ENCODE peak calls at places on chromosomes 6 and 20, in six cellular contexts. G is cardiac muscle cell, D is A549, L is lower lobe of right lung, F is AG04450, I is trophoblast cell. N is an unnamed sample.

GRCh38 chr6:74976026-74976425 is 229.8 kb downstream of the COL12A1 start:
- DNase-seq in I (no peak), G (no peak), D (no peak), L (no peak), F (no peak), N (peak)

GRCh38 chr6:110530671-110531070 is 54.3 kb upstream of the SLC22A16 start:
- DNase-seq in I (no peak), L (no peak), D (no peak), F (no peak), G (no peak), N (no peak)

GRCh38 chr20:46157625-46158024 is 39.5 kb downstream of the CD40 start:
- DNase-seq in F (no peak), L (no peak), G (no peak), D (no peak), I (no peak), N (no peak)

GRCh38 chr6:41970436-41970846 is 28.8 kb upstream of the CCND3 start:
- DNase-seq in D (peak), L (peak), I (no peak), G (no peak), F (no peak), N (no peak)

GRCh38 chr6:84554069-84554468 is 210.3 kb downstream of the TBX18 start:
- DNase-seq in G (no peak), L (no peak), D (no peak), F (no peak), I (no peak), N (no peak)

GRCh38 chr6:119627908-119628669 is 278.5 kb upstream of the MAN1A1 start:
- DNase-seq in I (no peak), F (no peak), G (no peak), D (no peak), L (no peak), N (no peak)

GRCh38 chr6:169169375-169169774 is 84.3 kb downstream of the THBS2 start:
- DNase-seq in G (no peak), I (no peak), D (no peak), L (no peak), F (no peak), N (peak)

GRCh38 chr6:75204959-75205775 is 686 bp downstream of the COL12A1 start:
- DNase-seq in G (peak), L (peak), I (peak), D (peak), F (peak), N (no peak)

GRCh38 chr6:33314515-33314942 is 651 bp upstream of the TAPBP start:
- DNase-seq in L (peak), I (peak), D (peak), F (no peak), G (no peak), N (no peak)

GRCh38 chr6:154457046-154457713 is 53.3 kb downstream of the CNKSR3 start:
- DNase-seq in F (no peak), G (no peak), L (no peak), D (no peak), I (no peak), N (no peak)

GRCh38 chr20:56809668-56810067 is 180.6 kb downstream of the TFAP2C start:
- DNase-seq in D (no peak), L (no peak), F (no peak), G (no peak), I (peak), N (no peak)

GRCh38 chr6:24821860-24822444 is 23.2 kb upstream of the ARMH2 start:
- DNase-seq in F (no peak), L (no peak), G (no peak), I (no peak), D (no peak), N (no peak)

GRCh38 chr20:52166150-52166549 is 25.4 kb downstream of the ZFP64 start:
- DNase-seq in I (no peak), F (no peak), G (no peak), L (no peak), D (no peak), N (no peak)

GRCh38 chr6:116447496-116448011 is 13.6 kb upstream of the CALHM6 start:
- DNase-seq in G (no peak), L (no peak), F (peak), D (no peak), I (peak), N (peak)

GRCh38 chr6:156601156-156601820 is 175.9 kb upstream of the ARID1B start:
- DNase-seq in I (no peak), D (no peak), G (no peak), F (no peak), L (no peak), N (no peak)

GRCh38 chr6:75437451-75438185 is 56.0 kb downstream of the FILIP1 start:
- DNase-seq in I (no peak), D (no peak), L (no peak), F (no peak), G (no peak), N (no peak)

GRCh38 chr20:38927902-38928578 is 1.8 kb downstream of the FAM83D start:
- DNase-seq in G (no peak), L (no peak), F (no peak), D (no peak), I (no peak), N (peak)

GRCh38 chr6:142942238-142942637 is 2.7 kb downstream of the HIVEP2 start:
- DNase-seq in D (no peak), L (no peak), I (no peak), F (no peak), G (no peak), N (no peak)

GRCh38 chr20:58938078-58938477 is 43.0 kb upstream of the NELFCD start:
- DNase-seq in G (no peak), L (no peak), I (no peak), F (no peak), D (no peak), N (no peak)

GRCh38 chr6:166810864-166811263 is 145.5 kb downstream of the RNASET2 start:
- DNase-seq in D (no peak), F (no peak), L (no peak), I (no peak), G (no peak), N (no peak)

GRCh38 chr6:39256294-39256693 is 27.0 kb upstream of the KCNK5 start:
- DNase-seq in I (no peak), G (no peak), D (no peak), L (no peak), F (no peak), N (no peak)

GRCh38 chr6:32137454-32137853 is 7.4 kb upstream of the FKBPL start:
- DNase-seq in L (no peak), G (no peak), D (no peak), F (no peak), I (no peak), N (no peak)

GRCh38 chr20:13333793-13334192 is 112.7 kb downstream of the ISM1 start:
- DNase-seq in D (no peak), I (no peak), L (no peak), F (no peak), G (no peak), N (no peak)

GRCh38 chr6:52352239-52353008 is 9.5 kb upstream of the PAQR8 start:
- DNase-seq in L (peak), G (no peak), F (peak), D (peak), I (peak), N (peak)

GRCh38 chr20:47576516-47577033 is 74.9 kb downstream of the NCOA3 start:
- DNase-seq in G (peak), D (peak), L (peak), I (no peak), F (peak), N (no peak)

GRCh38 chr6:1182722-1183521 is 129.0 kb upstream of the FOXQ1 start:
- DNase-seq in D (no peak), F (no peak), G (no peak), L (no peak), I (no peak), N (no peak)

GRCh38 chr6:731924-732323 is 39.0 kb upstream of the EXOC2 start:
- DNase-seq in F (no peak), D (no peak), G (no peak), I (no peak), L (no peak), N (no peak)

GRCh38 chr6:14498748-14499147 is 381.2 kb downstream of the CD83 start:
- DNase-seq in I (no peak), G (no peak), D (no peak), L (no peak), F (no peak), N (no peak)

GRCh38 chr6:150238294-150238693 is 95.5 kb downstream of the PPP1R14C start:
- DNase-seq in G (no peak), I (no peak), D (no peak), F (no peak), L (peak), N (no peak)

GRCh38 chr6:7781240-7781639 is 55.3 kb downstream of the BMP6 start:
- DNase-seq in D (no peak), I (no peak), G (no peak), L (no peak), F (no peak), N (no peak)

GRCh38 chr6:47527274-47527673 is 49.7 kb downstream of the CD2AP start:
- DNase-seq in I (no peak), L (no peak), F (no peak), D (no peak), G (no peak), N (no peak)

GRCh38 chr6:90004511-90004910 is 110.2 kb downstream of the GJA10 start:
- DNase-seq in I (no peak), L (no peak), G (no peak), F (no peak), D (no peak), N (no peak)

GRCh38 chr6:20352346-20352745 is 49.3 kb upstream of the E2F3 start:
- DNase-seq in D (no peak), L (no peak), I (no peak), G (no peak), F (no peak), N (no peak)

GRCh38 chr6:166947251-166947650 is 9.1 kb downstream of the RNASET2 start:
- DNase-seq in F (no peak), I (no peak), G (no peak), D (no peak), L (no peak), N (no peak)

GRCh38 chr6:105954148-105954547 is 132.0 kb upstream of the PRDM1 start:
- DNase-seq in I (no peak), G (no peak), F (no peak), D (no peak), L (no peak), N (no peak)

GRCh38 chr6:109961666-109962065 is 16.4 kb upstream of the GPR6 start:
- DNase-seq in D (no peak), G (no peak), L (no peak), F (no peak), I (peak), N (no peak)

GRCh38 chr6:168280899-168281245 is 38.7 kb downstream of the DACT2 start:
- DNase-seq in G (no peak), I (no peak), F (no peak), L (no peak), D (no peak), N (no peak)

GRCh38 chr20:54064939-54065338 is 5.5 kb downstream of the BCAS1 start:
- DNase-seq in I (no peak), G (no peak), D (no peak), L (no peak), F (no peak), N (no peak)

GRCh38 chr6:2221724-2222274 is 23.6 kb downstream of the GMDS start:
- DNase-seq in D (no peak), I (no peak), F (no peak), G (no peak), L (no peak), N (no peak)

GRCh38 chr6:30655743-30656094 is 8.8 kb downstream of the C6orf136 start:
- DNase-seq in F (no peak), G (no peak), I (no peak), L (no peak), D (no peak), N (no peak)

GRCh38 chr6:30651143-30651542 is 4.2 kb downstream of the C6orf136 start:
- DNase-seq in G (no peak), L (no peak), D (no peak), F (no peak), I (no peak), N (no peak)

GRCh38 chr6:30657454-30657853 is 10.5 kb downstream of the C6orf136 start:
- DNase-seq in D (no peak), I (no peak), F (no peak), L (no peak), G (no peak), N (no peak)

GRCh38 chr6:30654798-30655742 is 8.1 kb downstream of the C6orf136 start:
- DNase-seq in G (no peak), L (no peak), D (no peak), F (no peak), I (no peak), N (no peak)

GRCh38 chr6:30656513-30656912 is 9.6 kb downstream of the C6orf136 start:
- DNase-seq in G (no peak), F (no peak), L (peak), I (no peak), D (no peak), N (no peak)
- H3K27ac ChIP-seq in G (no peak), F (peak), L (no peak), I (no peak), D (no peak), N (no peak)

DNA sequence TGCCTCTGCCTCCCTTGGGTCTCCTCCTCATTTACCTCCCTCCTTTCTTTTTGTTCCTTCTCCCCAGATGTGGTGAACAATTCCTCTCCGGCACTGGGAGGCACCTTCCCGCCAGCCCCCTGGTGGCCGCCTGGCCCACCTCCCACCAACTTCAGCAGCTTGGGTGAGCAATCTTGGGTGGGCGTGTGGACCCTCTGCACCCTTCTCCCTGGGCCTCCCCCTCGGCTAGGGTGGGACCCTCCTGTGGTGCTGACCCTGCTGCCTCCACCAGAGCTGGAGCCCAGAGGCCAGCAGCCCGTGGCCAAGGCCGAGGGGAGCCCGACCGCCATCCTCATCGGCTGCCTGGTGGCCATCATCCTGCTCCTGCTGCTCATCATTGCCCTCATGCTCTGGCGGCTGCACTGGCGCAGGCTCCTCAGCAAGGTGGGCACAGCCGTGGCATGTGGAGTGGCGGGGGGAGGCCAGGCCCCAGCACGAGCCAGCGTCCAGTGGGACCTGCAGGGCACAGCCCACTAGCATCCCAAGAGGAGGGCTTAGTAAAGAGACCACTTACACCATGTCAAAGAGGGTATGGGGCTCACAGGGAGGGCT is 8.8 kb downstream of the DDR1 start:
- DNase-seq in G (no peak), L (no peak), D (no peak), F (no peak), I (no peak), N (no peak)
- H3K27ac ChIP-seq in G (no peak), L (no peak), D (no peak), F (no peak), I (no peak), N (no peak)

GRCh38 chr6:12709116-12709515 is 7.5 kb upstream of the PHACTR1 start:
- DNase-seq in D (no peak), G (no peak), L (no peak), F (no peak), I (peak), N (no peak)

GRCh38 chr6:12715437-12715836 is 1.1 kb upstream of the PHACTR1 start:
- DNase-seq in I (no peak), L (no peak), G (no peak), D (no peak), F (no peak), N (no peak)

GRCh38 chr6:12714022-12714421 is 2.5 kb upstream of the PHACTR1 start:
- DNase-seq in I (no peak), G (no peak), F (no peak), L (no peak), D (no peak), N (no peak)

GRCh38 chr6:12704946-12705345 is 11.6 kb upstream of the PHACTR1 start:
- DNase-seq in F (no peak), I (no peak), L (no peak), D (no peak), G (no peak), N (no peak)

DNA sequence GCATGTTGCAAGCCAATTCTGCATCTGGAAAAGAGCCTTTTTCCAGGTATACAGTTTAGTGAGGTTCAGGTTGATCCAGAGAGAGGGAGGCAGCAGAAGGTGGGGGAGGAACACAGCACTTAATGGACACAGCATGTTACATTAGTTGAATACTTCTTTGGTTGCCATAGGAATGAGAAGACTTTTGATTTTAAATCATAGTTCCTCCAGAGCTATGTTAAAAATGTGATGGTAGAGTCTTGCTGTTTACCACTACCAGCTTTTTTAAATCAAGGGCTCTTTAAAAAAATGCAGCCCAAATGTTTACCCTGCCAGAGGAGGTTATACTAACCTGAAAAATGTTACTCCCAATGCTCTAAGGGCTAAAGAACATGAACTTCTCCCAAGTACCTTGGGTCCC is 7.0 kb upstream of the PHACTR1 start:
- DNase-seq in L (no peak), G (no peak), F (no peak), D (no peak), I (peak), N (no peak)
- H3K27ac ChIP-seq in L (no peak), G (no peak), F (no peak), D (no peak), I (no peak), N (no peak)

GRCh38 chr6:148698671-148699180 is 48.1 kb upstream of the UST start:
- DNase-seq in G (no peak), I (no peak), L (no peak), F (no peak), D (no peak), N (no peak)

GRCh38 chr6:148700713-148701392 is 46.0 kb upstream of the UST start:
- DNase-seq in G (no peak), D (peak), F (peak), I (no peak), L (no peak), N (no peak)

GRCh38 chr6:148700047-148700712 is 46.6 kb upstream of the UST start:
- DNase-seq in L (no peak), I (no peak), D (no peak), F (no peak), G (no peak), N (no peak)

GRCh38 chr6:148704539-148704938 is 42.3 kb upstream of the UST start:
- DNase-seq in F (no peak), L (no peak), G (no peak), I (no peak), D (no peak), N (no peak)

DNA sequence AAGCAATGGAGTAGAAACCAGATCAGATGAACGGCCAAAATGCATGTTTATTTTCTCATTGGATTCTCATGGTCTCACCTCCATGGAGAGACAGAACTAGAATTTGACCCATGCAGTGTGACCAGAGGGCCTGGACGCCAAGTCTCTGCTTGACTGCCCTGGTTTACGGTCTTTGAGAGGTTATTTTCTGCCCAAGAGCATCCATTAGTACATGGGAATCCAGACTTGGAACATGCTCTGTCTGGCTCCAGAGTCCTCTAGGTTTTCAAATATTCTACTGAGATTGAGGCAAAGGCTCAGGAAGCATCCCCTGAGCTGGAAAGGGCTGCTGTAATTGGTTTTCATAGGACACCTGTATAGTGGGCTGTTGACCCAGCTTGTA is 45.4 kb upstream of the UST start:
- DNase-seq in L (no peak), D (no peak), G (no peak), I (no peak), F (no peak), N (no peak)
- H3K27ac ChIP-seq in L (peak), D (no peak), G (no peak), I (no peak), F (no peak), N (no peak)

DNA sequence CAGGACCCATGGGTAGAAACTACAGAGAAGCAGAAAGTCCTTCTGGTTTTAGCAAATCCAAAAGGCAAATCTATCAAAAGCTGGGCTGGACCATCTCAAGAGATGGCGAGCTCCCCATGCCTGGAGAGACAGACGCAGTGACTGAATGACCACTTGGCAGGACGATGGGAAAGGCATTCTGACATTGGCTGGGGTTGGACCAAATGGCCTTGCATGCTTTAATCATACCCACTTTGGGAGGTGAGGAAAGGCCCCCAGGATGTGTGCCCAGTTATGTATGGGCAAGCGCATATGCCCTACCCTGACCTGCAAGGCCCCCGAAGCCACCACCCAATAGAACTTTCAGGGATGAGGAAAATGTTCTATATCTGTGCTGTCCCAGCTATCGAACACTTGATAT is 45.1 kb downstream of the JPH2 start:
- DNase-seq in I (no peak), F (no peak), L (no peak), G (no peak), D (no peak), N (no peak)
- H3K27ac ChIP-seq in I (no peak), F (no peak), L (no peak), G (peak), D (no peak), N (no peak)

DNA sequence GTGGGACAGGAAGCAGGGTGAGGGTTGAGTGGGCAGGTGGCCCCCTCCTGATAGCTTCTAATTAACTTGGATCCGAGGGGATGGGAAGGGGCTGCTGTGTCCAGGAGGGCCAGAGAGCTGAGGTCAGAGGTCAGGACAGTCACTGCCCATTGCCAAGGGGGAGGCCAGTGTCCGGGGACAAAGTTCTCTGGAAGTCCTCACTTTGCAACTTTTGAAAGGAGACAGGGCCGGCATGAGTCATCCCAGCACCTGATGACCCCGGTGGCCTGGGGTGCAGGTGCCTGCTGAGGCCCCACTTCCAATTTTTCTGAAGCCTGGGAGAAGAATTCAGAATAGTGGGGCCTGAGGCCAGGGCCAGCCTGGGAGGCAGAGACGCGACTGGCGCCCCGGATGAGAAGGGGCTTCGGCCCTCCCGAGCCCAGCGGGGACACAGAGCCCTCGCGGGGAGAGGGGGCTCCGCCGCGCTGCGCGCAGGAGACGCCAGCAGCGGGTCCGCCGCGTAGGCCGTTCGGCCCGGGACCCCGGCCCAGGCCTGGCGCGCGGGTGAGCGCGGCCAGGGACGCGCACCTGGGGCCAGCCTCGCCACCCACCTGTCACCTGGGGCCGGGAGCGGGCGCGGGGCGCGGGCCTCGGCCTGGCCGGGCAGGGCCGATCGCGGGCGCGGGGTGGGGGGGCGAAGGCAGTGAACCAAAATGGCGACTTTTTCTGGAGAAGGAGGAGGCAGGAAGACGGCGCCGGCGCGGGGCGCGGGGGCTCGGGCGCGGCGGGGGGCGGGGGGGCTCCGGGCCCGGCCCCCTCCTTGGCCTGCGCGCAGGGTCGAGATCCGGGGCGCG is 586 bp downstream of the ZNF512B start:
- DNase-seq in D (no peak), I (no peak), L (no peak), G (peak), F (no peak), N (no peak)
- H3K27ac ChIP-seq in D (peak), I (no peak), L (peak), G (peak), F (peak), N (no peak)

N was measured in epithelial cell of prostate.